ENCODE peak calls at places on chromosome 15, in six cellular contexts. One of them, this sample, is unnamed.

GRCh38 chr15:91566116-91566515 is 287.4 kb upstream of the SLCO3A1 start:
- DNase-seq in mesenchymal stem cell: no peak
- DNase-seq in H1: no peak
- DNase-seq in IMR-90: no peak
- DNase-seq in H9: no peak
- DNase-seq in trophoblast cell: no peak
- DNase-seq in this sample: no peak

GRCh38 chr15:26357653-26358052 is 415.2 kb downstream of the GABRB3 start:
- DNase-seq in mesenchymal stem cell: no peak
- DNase-seq in trophoblast cell: no peak
- DNase-seq in IMR-90: no peak
- DNase-seq in H1: no peak
- DNase-seq in H9: no peak
- DNase-seq in this sample: no peak

GRCh38 chr15:76752549-76752948 is 152.6 kb downstream of the SCAPER start:
- DNase-seq in trophoblast cell: no peak
- DNase-seq in mesenchymal stem cell: no peak
- DNase-seq in IMR-90: no peak
- DNase-seq in H1: no peak
- DNase-seq in H9: no peak
- DNase-seq in this sample: no peak

GRCh38 chr15:77944002-77944867 is 133.3 kb downstream of the TBC1D2B start:
- DNase-seq in IMR-90: peak; percentile 56
- DNase-seq in H9: peak; percentile 91
- DNase-seq in mesenchymal stem cell: peak; percentile 90
- DNase-seq in H1: peak; percentile 27
- DNase-seq in trophoblast cell: peak; percentile 75
- DNase-seq in this sample: peak; percentile 70

GRCh38 chr15:44215594-44215993 is 20.5 kb upstream of the FRMD5 start:
- DNase-seq in IMR-90: peak; percentile 90
- DNase-seq in H9: no peak
- DNase-seq in mesenchymal stem cell: peak; percentile 47
- DNase-seq in H1: no peak
- DNase-seq in trophoblast cell: no peak
- DNase-seq in this sample: no peak

GRCh38 chr15:63288778-63289378 is 11.5 kb downstream of the APH1B start:
- DNase-seq in H1: no peak
- DNase-seq in H9: no peak
- DNase-seq in trophoblast cell: no peak
- DNase-seq in mesenchymal stem cell: peak; percentile 69
- DNase-seq in IMR-90: peak; percentile 69
- DNase-seq in this sample: no peak

GRCh38 chr15:39167114-39168058 is 413.5 kb upstream of the THBS1 start:
- DNase-seq in H1: no peak
- DNase-seq in trophoblast cell: no peak
- DNase-seq in IMR-90: no peak
- DNase-seq in mesenchymal stem cell: no peak
- DNase-seq in H9: no peak
- DNase-seq in this sample: no peak

GRCh38 chr15:81106560-81106959 is 27.5 kb upstream of the CFAP161 start:
- DNase-seq in mesenchymal stem cell: peak; percentile 72
- DNase-seq in trophoblast cell: peak; percentile 66
- DNase-seq in H1: peak; percentile 9
- DNase-seq in IMR-90: peak; percentile 87
- DNase-seq in H9: peak; percentile 44
- DNase-seq in this sample: peak; percentile 56

GRCh38 chr15:94193906-94194305 is 37.5 kb upstream of the MCTP2 start:
- DNase-seq in mesenchymal stem cell: no peak
- DNase-seq in trophoblast cell: no peak
- DNase-seq in H9: no peak
- DNase-seq in H1: no peak
- DNase-seq in IMR-90: no peak
- DNase-seq in this sample: no peak

GRCh38 chr15:45425135-45425534 is 46.8 kb upstream of the GATM start:
- DNase-seq in mesenchymal stem cell: peak; percentile 32
- DNase-seq in H9: no peak
- DNase-seq in trophoblast cell: no peak
- DNase-seq in IMR-90: peak; percentile 65
- DNase-seq in H1: no peak
- DNase-seq in this sample: no peak

GRCh38 chr15:33735637-33736247 is 232.6 kb upstream of the CHRM5 start:
- DNase-seq in mesenchymal stem cell: peak; percentile 33
- DNase-seq in IMR-90: peak; percentile 41
- DNase-seq in H1: no peak
- DNase-seq in H9: peak; percentile 41
- DNase-seq in trophoblast cell: peak; percentile 18
- DNase-seq in this sample: peak; percentile 6

GRCh38 chr15:39598186-39598850 is 17.4 kb downstream of the THBS1 start:
- DNase-seq in H9: no peak
- DNase-seq in IMR-90: peak; percentile 80
- DNase-seq in trophoblast cell: no peak
- DNase-seq in mesenchymal stem cell: peak; percentile 67
- DNase-seq in H1: no peak
- DNase-seq in this sample: no peak

GRCh38 chr15:25619076-25619475 is 180.3 kb upstream of the UBE3A start:
- DNase-seq in mesenchymal stem cell: no peak
- DNase-seq in IMR-90: no peak
- DNase-seq in trophoblast cell: no peak
- DNase-seq in H9: no peak
- DNase-seq in H1: no peak
- DNase-seq in this sample: no peak

GRCh38 chr15:39313881-39314280 is 267.0 kb upstream of the THBS1 start:
- DNase-seq in H1: no peak
- DNase-seq in IMR-90: no peak
- DNase-seq in trophoblast cell: no peak
- DNase-seq in H9: no peak
- DNase-seq in mesenchymal stem cell: no peak
- DNase-seq in this sample: no peak

GRCh38 chr15:83549563-83549962 is 102.4 kb downstream of the SH3GL3 start:
- DNase-seq in mesenchymal stem cell: no peak
- DNase-seq in IMR-90: no peak
- DNase-seq in H1: no peak
- DNase-seq in trophoblast cell: no peak
- DNase-seq in H9: no peak
- DNase-seq in this sample: no peak

GRCh38 chr15:74380361-74381189 is 13.1 kb upstream of the CYP11A1 start:
- DNase-seq in H1: no peak
- DNase-seq in H9: peak; percentile 31
- DNase-seq in IMR-90: no peak
- DNase-seq in mesenchymal stem cell: no peak
- DNase-seq in trophoblast cell: no peak
- DNase-seq in this sample: no peak

GRCh38 chr15:63085289-63085688 is 36.4 kb upstream of the LACTB start:
- DNase-seq in H9: no peak
- DNase-seq in mesenchymal stem cell: no peak
- DNase-seq in trophoblast cell: no peak
- DNase-seq in H1: no peak
- DNase-seq in IMR-90: no peak
- DNase-seq in this sample: no peak

GRCh38 chr15:78216276-78217229 is 17.8 kb downstream of the ACSBG1 start:
- DNase-seq in trophoblast cell: no peak
- DNase-seq in H9: no peak
- DNase-seq in mesenchymal stem cell: no peak
- DNase-seq in H1: no peak
- DNase-seq in IMR-90: no peak
- DNase-seq in this sample: no peak

GRCh38 chr15:34753236-34753894 is 1.4 kb downstream of the GJD2 start:
- DNase-seq in IMR-90: peak; percentile 71
- DNase-seq in trophoblast cell: no peak
- DNase-seq in H9: peak; percentile 76
- DNase-seq in H1: peak; percentile 15
- DNase-seq in mesenchymal stem cell: peak; percentile 64
- DNase-seq in this sample: peak; percentile 77

GRCh38 chr15:80967451-80967850 is 22.2 kb downstream of the MESD start:
- DNase-seq in mesenchymal stem cell: peak; percentile 50
- DNase-seq in H1: peak; percentile 54
- DNase-seq in trophoblast cell: peak; percentile 80
- DNase-seq in IMR-90: peak; percentile 76
- DNase-seq in H9: peak; percentile 91
- DNase-seq in this sample: peak; percentile 33

GRCh38 chr15:45677797-45678196 is 43.0 kb downstream of the SQOR start:
- DNase-seq in mesenchymal stem cell: no peak
- DNase-seq in H1: no peak
- DNase-seq in trophoblast cell: no peak
- DNase-seq in IMR-90: no peak
- DNase-seq in H9: no peak
- DNase-seq in this sample: no peak

GRCh38 chr15:77025471-77025901 is 30.6 kb downstream of the PSTPIP1 start:
- DNase-seq in H9: peak; percentile 33
- DNase-seq in mesenchymal stem cell: no peak
- DNase-seq in IMR-90: no peak
- DNase-seq in trophoblast cell: no peak
- DNase-seq in H1: no peak
- DNase-seq in this sample: no peak

GRCh38 chr15:77784361-77785292 is 151.9 kb upstream of the LINGO1 start:
- DNase-seq in H9: peak; percentile 70
- DNase-seq in IMR-90: no peak
- DNase-seq in mesenchymal stem cell: peak; percentile 16
- DNase-seq in trophoblast cell: no peak
- DNase-seq in H1: no peak
- DNase-seq in this sample: no peak

GRCh38 chr15:35329521-35329921 is 216.4 kb downstream of the DPH6 start:
- DNase-seq in trophoblast cell: no peak
- DNase-seq in H9: no peak
- DNase-seq in mesenchymal stem cell: peak; percentile 4
- DNase-seq in H1: no peak
- DNase-seq in IMR-90: peak; percentile 8
- DNase-seq in this sample: no peak

GRCh38 chr15:41919954-41920538 is 26.2 kb upstream of the SPTBN5 start:
- DNase-seq in trophoblast cell: no peak
- DNase-seq in IMR-90: peak; percentile 97
- DNase-seq in H1: no peak
- DNase-seq in mesenchymal stem cell: peak; percentile 95
- DNase-seq in H9: no peak
- DNase-seq in this sample: no peak

GRCh38 chr15:38196116-38196515 is 56.5 kb upstream of the SPRED1 start:
- DNase-seq in IMR-90: no peak
- DNase-seq in H1: no peak
- DNase-seq in trophoblast cell: no peak
- DNase-seq in mesenchymal stem cell: no peak
- DNase-seq in H9: no peak
- DNase-seq in this sample: no peak

DNA sequence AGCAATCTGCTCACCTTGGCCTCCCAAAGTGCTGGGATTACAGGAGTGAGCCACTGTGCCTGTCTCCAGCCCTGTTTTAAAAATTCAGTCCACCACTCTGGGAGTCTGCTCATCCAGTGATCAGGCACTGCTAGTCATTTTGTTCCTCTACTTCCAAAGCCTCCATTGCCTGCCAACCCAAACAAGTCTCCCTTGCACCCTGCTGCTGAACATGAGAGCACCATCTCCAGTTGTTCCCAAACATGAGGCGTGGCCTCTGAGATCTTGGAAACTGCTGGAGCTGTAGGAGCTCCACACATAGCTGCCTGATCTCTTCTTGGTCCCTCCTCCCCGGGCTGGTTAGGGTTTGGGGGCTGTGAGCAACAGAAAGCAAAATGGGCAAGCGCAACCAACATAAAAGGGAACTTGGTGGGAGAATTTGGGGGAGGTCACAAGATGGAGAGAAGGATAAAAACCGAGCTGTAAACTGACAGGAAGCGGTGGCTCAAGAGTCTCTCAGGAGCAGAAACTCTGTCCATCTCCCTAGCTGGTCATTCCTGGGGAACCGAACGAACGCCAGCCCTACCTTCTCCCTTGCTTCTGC is 49.6 kb upstream of the TLE3 start:
- DNase-seq in mesenchymal stem cell: no peak
- DNase-seq in IMR-90: no peak
- DNase-seq in H9: no peak
- DNase-seq in H1: no peak
- DNase-seq in trophoblast cell: no peak
- DNase-seq in this sample: no peak
- H3K14ac ChIP-seq in mesenchymal stem cell: no peak overlapping the region
- H3K14ac ChIP-seq in IMR-90: no peak overlapping the region
- H3K14ac ChIP-seq in H9: no peak overlapping the region
- H3K14ac ChIP-seq in H1: no peak overlapping the region
- H3K14ac ChIP-seq in trophoblast cell: no peak overlapping the region
- H3K14ac ChIP-seq in this sample: no peak overlapping the region

GRCh38 chr15:67743558-67743957 is 81.8 kb upstream of the SKOR1 start:
- DNase-seq in IMR-90: no peak
- DNase-seq in mesenchymal stem cell: no peak
- DNase-seq in H1: no peak
- DNase-seq in H9: no peak
- DNase-seq in trophoblast cell: no peak
- DNase-seq in this sample: no peak
- H3K14ac ChIP-seq in IMR-90: no peak overlapping the region
- H3K14ac ChIP-seq in mesenchymal stem cell: no peak overlapping the region
- H3K14ac ChIP-seq in H1: no peak overlapping the region
- H3K14ac ChIP-seq in H9: no peak overlapping the region
- H3K14ac ChIP-seq in trophoblast cell: no peak overlapping the region
- H3K14ac ChIP-seq in this sample: no peak overlapping the region

GRCh38 chr15:66221126-66221525 is 32.4 kb downstream of the MEGF11 start:
- DNase-seq in H9: no peak
- DNase-seq in IMR-90: no peak
- DNase-seq in mesenchymal stem cell: no peak
- DNase-seq in trophoblast cell: no peak
- DNase-seq in H1: no peak
- DNase-seq in this sample: no peak
- H3K14ac ChIP-seq in H9: no peak overlapping the region
- H3K14ac ChIP-seq in IMR-90: no peak overlapping the region
- H3K14ac ChIP-seq in mesenchymal stem cell: no peak overlapping the region
- H3K14ac ChIP-seq in trophoblast cell: no peak overlapping the region
- H3K14ac ChIP-seq in H1: no peak overlapping the region
- H3K14ac ChIP-seq in this sample: no peak overlapping the region

DNA sequence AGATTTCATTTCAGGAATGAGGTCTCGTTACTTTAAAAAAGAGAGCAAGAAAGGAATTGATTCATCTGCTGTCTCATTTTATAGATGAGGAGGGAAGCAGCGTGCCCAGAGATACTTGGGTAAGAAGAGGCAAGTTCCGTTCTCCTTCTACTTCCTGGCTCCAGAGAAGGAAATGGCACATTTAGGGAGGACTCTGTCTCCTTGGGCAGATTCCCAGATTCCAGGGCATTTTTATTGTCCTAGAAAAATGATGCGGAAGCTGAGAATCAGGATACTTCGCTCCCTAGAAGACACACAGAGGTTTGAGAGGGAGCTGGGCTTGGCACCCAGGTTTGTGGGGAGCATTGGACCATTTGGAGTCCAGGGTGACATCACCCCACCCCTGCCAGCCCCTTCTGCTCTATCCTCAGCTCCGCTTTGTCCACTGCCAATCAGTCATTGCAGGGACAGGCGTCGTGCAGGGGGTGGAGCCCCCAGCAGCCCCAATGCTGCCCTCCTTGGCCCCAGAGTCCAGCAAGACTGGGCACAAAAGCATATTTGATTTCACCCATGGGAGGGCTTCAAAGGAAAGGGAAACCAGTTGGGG is 129.9 kb upstream of the MEF2A start:
- DNase-seq in trophoblast cell: no peak
- DNase-seq in H9: peak; percentile 11
- DNase-seq in mesenchymal stem cell: no peak
- DNase-seq in H1: no peak
- DNase-seq in IMR-90: no peak
- DNase-seq in this sample: no peak
- H3K14ac ChIP-seq in trophoblast cell: no peak overlapping the region
- H3K14ac ChIP-seq in H9: no peak overlapping the region
- H3K14ac ChIP-seq in mesenchymal stem cell: no peak overlapping the region
- H3K14ac ChIP-seq in H1: no peak overlapping the region
- H3K14ac ChIP-seq in IMR-90: no peak overlapping the region
- H3K14ac ChIP-seq in this sample: no peak overlapping the region

This sample was measured in neuronal stem cell.